ENCODE peak calls at places on chromosomes 12 and 14, in ten cellular contexts. One of them, this sample, is unnamed.

GRCh38 chr12:34292736-34293625 is 270.7 kb downstream of the ALG10 start:
- DNase-seq in GM12878: no peak
- DNase-seq in HCT116: no peak
- DNase-seq in GM23338: peak; percentile 33
- DNase-seq in breast epithelium: no peak
- DNase-seq in stomach: no peak
- DNase-seq in H1: no peak
- DNase-seq in SK-N-SH: no peak
- DNase-seq in prostate gland: no peak
- DNase-seq in suprapubic skin: peak; percentile 40
- DNase-seq in this sample: peak; percentile 1

GRCh38 chr14:69561893-69562292 is 12.8 kb downstream of the CCDC177 start:
- DNase-seq in prostate gland: no peak
- DNase-seq in GM12878: no peak
- DNase-seq in HCT116: no peak
- DNase-seq in SK-N-SH: no peak
- DNase-seq in stomach: no peak
- DNase-seq in GM23338: no peak
- DNase-seq in breast epithelium: no peak
- DNase-seq in suprapubic skin: no peak
- DNase-seq in H1: no peak
- DNase-seq in this sample: no peak

GRCh38 chr12:107196681-107197080 is 103.3 kb upstream of the CRY1 start:
- DNase-seq in suprapubic skin: no peak
- DNase-seq in breast epithelium: no peak
- DNase-seq in stomach: no peak
- DNase-seq in H1: no peak
- DNase-seq in HCT116: no peak
- DNase-seq in GM12878: no peak
- DNase-seq in SK-N-SH: no peak
- DNase-seq in GM23338: no peak
- DNase-seq in prostate gland: no peak
- DNase-seq in this sample: no peak

GRCh38 chr14:60705100-60705499 is 19.1 kb downstream of the SIX4 start:
- DNase-seq in prostate gland: no peak
- DNase-seq in suprapubic skin: no peak
- DNase-seq in H1: no peak
- DNase-seq in stomach: no peak
- DNase-seq in HCT116: no peak
- DNase-seq in GM12878: no peak
- DNase-seq in breast epithelium: no peak
- DNase-seq in SK-N-SH: no peak
- DNase-seq in GM23338: no peak
- DNase-seq in this sample: no peak

GRCh38 chr12:60205500-60205899 is 609.7 kb downstream of the SLC16A7 start:
- DNase-seq in H1: no peak
- DNase-seq in prostate gland: no peak
- DNase-seq in suprapubic skin: no peak
- DNase-seq in GM23338: peak; percentile 30
- DNase-seq in SK-N-SH: no peak
- DNase-seq in HCT116: no peak
- DNase-seq in stomach: no peak
- DNase-seq in GM12878: no peak
- DNase-seq in breast epithelium: no peak
- DNase-seq in this sample: no peak

GRCh38 chr12:128572311-128572810 is 251.4 kb downstream of the SLC15A4 start:
- DNase-seq in prostate gland: no peak
- DNase-seq in HCT116: no peak
- DNase-seq in suprapubic skin: no peak
- DNase-seq in stomach: no peak
- DNase-seq in H1: no peak
- DNase-seq in GM23338: no peak
- DNase-seq in breast epithelium: no peak
- DNase-seq in GM12878: no peak
- DNase-seq in SK-N-SH: no peak
- DNase-seq in this sample: no peak

GRCh38 chr14:78921856-78922255 is 751.7 kb downstream of the NRXN3 start:
- DNase-seq in prostate gland: no peak
- DNase-seq in stomach: no peak
- DNase-seq in H1: no peak
- DNase-seq in SK-N-SH: no peak
- DNase-seq in GM12878: no peak
- DNase-seq in GM23338: no peak
- DNase-seq in breast epithelium: no peak
- DNase-seq in suprapubic skin: no peak
- DNase-seq in HCT116: no peak
- DNase-seq in this sample: no peak

GRCh38 chr12:22029991-22030390 is 16.0 kb upstream of the CMAS start:
- DNase-seq in prostate gland: no peak
- DNase-seq in suprapubic skin: no peak
- DNase-seq in GM23338: no peak
- DNase-seq in stomach: no peak
- DNase-seq in H1: no peak
- DNase-seq in HCT116: no peak
- DNase-seq in GM12878: no peak
- DNase-seq in breast epithelium: no peak
- DNase-seq in SK-N-SH: no peak
- DNase-seq in this sample: no peak

GRCh38 chr14:54696998-54697397 is 130.1 kb downstream of the SAMD4A start:
- DNase-seq in GM12878: no peak
- DNase-seq in SK-N-SH: no peak
- DNase-seq in breast epithelium: no peak
- DNase-seq in H1: no peak
- DNase-seq in stomach: no peak
- DNase-seq in suprapubic skin: no peak
- DNase-seq in GM23338: no peak
- DNase-seq in prostate gland: no peak
- DNase-seq in HCT116: no peak
- DNase-seq in this sample: no peak

GRCh38 chr12:28973491-28973890 is 175.6 kb upstream of the FAR2 start:
- DNase-seq in SK-N-SH: no peak
- DNase-seq in HCT116: no peak
- DNase-seq in suprapubic skin: no peak
- DNase-seq in H1: no peak
- DNase-seq in GM23338: no peak
- DNase-seq in breast epithelium: no peak
- DNase-seq in GM12878: no peak
- DNase-seq in prostate gland: no peak
- DNase-seq in stomach: no peak
- DNase-seq in this sample: no peak

GRCh38 chr12:30613119-30613830 is 82.4 kb downstream of the IPO8 start:
- DNase-seq in suprapubic skin: no peak
- DNase-seq in H1: no peak
- DNase-seq in GM12878: no peak
- DNase-seq in stomach: no peak
- DNase-seq in breast epithelium: no peak
- DNase-seq in prostate gland: no peak
- DNase-seq in HCT116: no peak
- DNase-seq in GM23338: no peak
- DNase-seq in SK-N-SH: no peak
- DNase-seq in this sample: no peak

GRCh38 chr12:113371808-113372207 is 13.4 kb downstream of the PLBD2 start:
- DNase-seq in GM23338: no peak
- DNase-seq in SK-N-SH: no peak
- DNase-seq in stomach: no peak
- DNase-seq in GM12878: no peak
- DNase-seq in suprapubic skin: no peak
- DNase-seq in prostate gland: no peak
- DNase-seq in H1: no peak
- DNase-seq in HCT116: no peak
- DNase-seq in breast epithelium: no peak
- DNase-seq in this sample: no peak

GRCh38 chr12:48681416-48681737 is 661 bp downstream of the KANSL2 start:
- DNase-seq in prostate gland: no peak
- DNase-seq in stomach: no peak
- DNase-seq in suprapubic skin: no peak
- DNase-seq in HCT116: no peak
- DNase-seq in GM12878: no peak
- DNase-seq in SK-N-SH: peak; percentile 51
- DNase-seq in GM23338: no peak
- DNase-seq in breast epithelium: no peak
- DNase-seq in H1: no peak
- DNase-seq in this sample: no peak

GRCh38 chr12:96241484-96242256 is 47.5 kb downstream of the ELK3 start:
- DNase-seq in GM12878: no peak
- DNase-seq in HCT116: no peak
- DNase-seq in suprapubic skin: peak; percentile 83
- DNase-seq in GM23338: peak; percentile 27
- DNase-seq in stomach: no peak
- DNase-seq in prostate gland: no peak
- DNase-seq in breast epithelium: no peak
- DNase-seq in H1: no peak
- DNase-seq in SK-N-SH: no peak
- DNase-seq in this sample: peak; percentile 42
- TF ChIP-seq POLR2AphosphoS5 in GM12878: no peak
- TF ChIP-seq POLR2AphosphoS5 in HCT116: no peak
- TF ChIP-seq POLR2AphosphoS5 in suprapubic skin: peak; percentile 61
- TF ChIP-seq POLR2AphosphoS5 in GM23338: no peak
- TF ChIP-seq POLR2AphosphoS5 in stomach: peak; percentile 52
- TF ChIP-seq POLR2AphosphoS5 in prostate gland: no peak
- TF ChIP-seq POLR2AphosphoS5 in breast epithelium: no peak
- TF ChIP-seq POLR2AphosphoS5 in H1: no peak
- TF ChIP-seq POLR2AphosphoS5 in SK-N-SH: no peak
- TF ChIP-seq POLR2AphosphoS5 in this sample: peak; percentile 77

GRCh38 chr14:77100961-77101360 is 2.9 kb downstream of the CIPC start:
- DNase-seq in prostate gland: no peak
- DNase-seq in suprapubic skin: no peak
- DNase-seq in HCT116: no peak
- DNase-seq in GM23338: no peak
- DNase-seq in H1: no peak
- DNase-seq in GM12878: no peak
- DNase-seq in stomach: no peak
- DNase-seq in SK-N-SH: no peak
- DNase-seq in breast epithelium: no peak
- DNase-seq in this sample: no peak
- H3K27ac ChIP-seq in prostate gland: peak overlapping the region; percentile 98
- H3K27ac ChIP-seq in suprapubic skin: peak overlapping the region; percentile 51
- H3K27ac ChIP-seq in HCT116: no peak overlapping the region
- H3K27ac ChIP-seq in GM23338: peak overlapping the region; percentile 52
- H3K27ac ChIP-seq in H1: no peak overlapping the region
- H3K27ac ChIP-seq in GM12878: peak overlapping the region; percentile 17
- H3K27ac ChIP-seq in stomach: peak overlapping the region; percentile 16
- H3K27ac ChIP-seq in SK-N-SH: no peak overlapping the region
- H3K27ac ChIP-seq in breast epithelium: peak overlapping the region; percentile 99
- H3K27ac ChIP-seq in this sample: peak overlapping the region; percentile 98

GRCh38 chr14:65438266-65438933 is 25.9 kb downstream of the FUT8 start:
- DNase-seq in GM12878: no peak
- DNase-seq in HCT116: no peak
- DNase-seq in breast epithelium: no peak
- DNase-seq in stomach: no peak
- DNase-seq in SK-N-SH: no peak
- DNase-seq in GM23338: no peak
- DNase-seq in H1: no peak
- DNase-seq in prostate gland: no peak
- DNase-seq in suprapubic skin: no peak
- DNase-seq in this sample: no peak
- H3K4me1 ChIP-seq in GM12878: peaks cover 29% of the 10 kb centered on the region
- H3K4me1 ChIP-seq in HCT116: no peaks in the 10 kb centered on the region
- H3K4me1 ChIP-seq in breast epithelium: no peaks in the 10 kb centered on the region
- H3K4me1 ChIP-seq in stomach: peaks cover 55% of the 10 kb centered on the region
- H3K4me1 ChIP-seq in SK-N-SH: no peaks in the 10 kb centered on the region
- H3K4me1 ChIP-seq in GM23338: peaks cover 18% of the 10 kb centered on the region
- H3K4me1 ChIP-seq in H1: peaks cover 1% of the 10 kb centered on the region
- H3K4me1 ChIP-seq in prostate gland: no peaks in the 10 kb centered on the region
- H3K4me1 ChIP-seq in suprapubic skin: peaks cover 7% of the 10 kb centered on the region
- H3K4me1 ChIP-seq in this sample: no peaks in the 10 kb centered on the region

GRCh38 chr12:96236221-96236822 is 42.1 kb downstream of the ELK3 start:
- DNase-seq in GM23338: no peak
- DNase-seq in GM12878: no peak
- DNase-seq in HCT116: no peak
- DNase-seq in breast epithelium: no peak
- DNase-seq in H1: no peak
- DNase-seq in prostate gland: no peak
- DNase-seq in suprapubic skin: peak; percentile 75
- DNase-seq in SK-N-SH: no peak
- DNase-seq in stomach: no peak
- DNase-seq in this sample: peak; percentile 25
- TF ChIP-seq POLR2AphosphoS5 in GM23338: no peak
- TF ChIP-seq POLR2AphosphoS5 in GM12878: no peak
- TF ChIP-seq POLR2AphosphoS5 in HCT116: no peak
- TF ChIP-seq POLR2AphosphoS5 in breast epithelium: no peak
- TF ChIP-seq POLR2AphosphoS5 in H1: no peak
- TF ChIP-seq POLR2AphosphoS5 in prostate gland: peak; percentile 23
- TF ChIP-seq POLR2AphosphoS5 in suprapubic skin: peak; percentile 43
- TF ChIP-seq POLR2AphosphoS5 in SK-N-SH: no peak
- TF ChIP-seq POLR2AphosphoS5 in stomach: no peak
- TF ChIP-seq POLR2AphosphoS5 in this sample: peak; percentile 20

GRCh38 chr14:43754838-43755237 is 752.2 kb downstream of the FSCB start:
- DNase-seq in GM12878: no peak
- DNase-seq in prostate gland: no peak
- DNase-seq in SK-N-SH: no peak
- DNase-seq in H1: peak; percentile 42
- DNase-seq in GM23338: peak; percentile 81
- DNase-seq in stomach: no peak
- DNase-seq in breast epithelium: no peak
- DNase-seq in HCT116: no peak
- DNase-seq in suprapubic skin: no peak
- DNase-seq in this sample: no peak
- H3K27ac ChIP-seq in GM12878: no peak overlapping the region
- H3K27ac ChIP-seq in prostate gland: no peak overlapping the region
- H3K27ac ChIP-seq in SK-N-SH: no peak overlapping the region
- H3K27ac ChIP-seq in H1: peak overlapping the region; percentile 53
- H3K27ac ChIP-seq in GM23338: peak overlapping the region; percentile 82
- H3K27ac ChIP-seq in stomach: no peak overlapping the region
- H3K27ac ChIP-seq in breast epithelium: no peak overlapping the region
- H3K27ac ChIP-seq in HCT116: no peak overlapping the region
- H3K27ac ChIP-seq in suprapubic skin: no peak overlapping the region
- H3K27ac ChIP-seq in this sample: no peak overlapping the region

DNA sequence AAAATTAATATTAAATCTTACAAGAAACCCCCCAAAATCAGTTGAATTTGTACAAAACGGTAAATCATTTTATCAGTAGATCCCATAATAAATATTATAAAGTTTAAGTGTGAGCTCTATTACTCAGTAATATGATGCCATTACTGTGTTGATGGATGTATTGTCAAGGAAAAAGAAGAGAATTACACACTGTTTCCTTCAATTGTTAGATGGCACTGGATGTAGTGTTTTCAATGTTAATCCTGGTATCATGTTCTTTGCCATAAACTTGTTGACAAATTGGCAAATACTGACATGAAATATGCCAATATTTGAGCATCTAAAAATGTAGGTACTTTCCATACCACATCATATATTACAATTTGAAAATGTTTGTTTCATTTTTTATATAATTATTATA is 101.6 kb downstream of the NTS start:
- DNase-seq in GM12878: no peak
- DNase-seq in H1: no peak
- DNase-seq in prostate gland: no peak
- DNase-seq in suprapubic skin: no peak
- DNase-seq in HCT116: no peak
- DNase-seq in stomach: no peak
- DNase-seq in GM23338: no peak
- DNase-seq in breast epithelium: no peak
- DNase-seq in SK-N-SH: no peak
- DNase-seq in this sample: no peak
- H3K4me1 ChIP-seq in GM12878: no peaks in the 10 kb centered on the region
- H3K4me1 ChIP-seq in H1: no peaks in the 10 kb centered on the region
- H3K4me1 ChIP-seq in prostate gland: no peaks in the 10 kb centered on the region
- H3K4me1 ChIP-seq in suprapubic skin: no peaks in the 10 kb centered on the region
- H3K4me1 ChIP-seq in HCT116: no peaks in the 10 kb centered on the region
- H3K4me1 ChIP-seq in stomach: no peaks in the 10 kb centered on the region
- H3K4me1 ChIP-seq in GM23338: no peaks in the 10 kb centered on the region
- H3K4me1 ChIP-seq in breast epithelium: no peaks in the 10 kb centered on the region
- H3K4me1 ChIP-seq in SK-N-SH: no peaks in the 10 kb centered on the region
- H3K4me1 ChIP-seq in this sample: no peaks in the 10 kb centered on the region

GRCh38 chr12:6735448-6736191 is 11.8 kb downstream of the COPS7A start:
- DNase-seq in prostate gland: peak; percentile 88
- DNase-seq in SK-N-SH: peak; percentile 76
- DNase-seq in stomach: peak; percentile 77
- DNase-seq in suprapubic skin: no peak
- DNase-seq in breast epithelium: peak; percentile 70
- DNase-seq in GM12878: no peak
- DNase-seq in GM23338: peak; percentile 66
- DNase-seq in H1: peak; percentile 62
- DNase-seq in HCT116: no peak
- DNase-seq in this sample: peak; percentile 69
- TF ChIP-seq POLR2AphosphoS5 in prostate gland: peak; percentile 88
- TF ChIP-seq POLR2AphosphoS5 in SK-N-SH: no peak
- TF ChIP-seq POLR2AphosphoS5 in stomach: no peak
- TF ChIP-seq POLR2AphosphoS5 in suprapubic skin: peak; percentile 21
- TF ChIP-seq POLR2AphosphoS5 in breast epithelium: no peak
- TF ChIP-seq POLR2AphosphoS5 in GM12878: no peak
- TF ChIP-seq POLR2AphosphoS5 in GM23338: no peak
- TF ChIP-seq POLR2AphosphoS5 in H1: no peak
- TF ChIP-seq POLR2AphosphoS5 in HCT116: no peak
- TF ChIP-seq POLR2AphosphoS5 in this sample: no peak